ENCODE peak calls at places on chromosomes 3 and 15, in five cellular contexts. E is nephron progenitor cell; H is stimulated activated CD8-positive, alpha-beta memory T cell treated with anti-CD3 and anti-CD28 coated beads, Interleukin-15, amount 100 ng/mL, for 24 hours; L is effector CD4-positive, alpha-beta T cell; N is activated naive CD8-positive, alpha-beta T cell treated with anti-CD3 and anti-CD28 coated beads, Interleukin-2, amount 10 ng/mL, durations not matched to agents 7 days and 5 days. P is an unnamed sample.
A peak's percentile ranks its signal among the peaks of the same experiment; 100 is the strongest.

GRCh38 chr3:123841476-123842238 is 42.5 kb downstream of the MYLK start:
- DNase-seq in L (no peak), E (no peak), N (no peak), H (no peak), P (no peak)

GRCh38 chr15:91152896-91153581 is 53.0 kb downstream of the SV2B start:
- DNase-seq in N (no peak), H (no peak), L (no peak), E (no peak), P (peak; percentile 21)

GRCh38 chr3:56976666-56977560 is 83.6 kb upstream of the SPATA12 start:
- DNase-seq in L (no peak), E (peak; percentile 29), N (no peak), H (no peak), P (peak; percentile 86)

GRCh38 chr3:69082805-69083204 is 1.9 kb upstream of the ARL6IP5 start:
- DNase-seq in H (no peak), L (peak; percentile 59), N (no peak), E (peak; percentile 43), P (peak; percentile 85)

GRCh38 chr3:157127831-157128767 is 31.8 kb downstream of the CCNL1 start:
- DNase-seq in N (peak; percentile 52), E (no peak), H (peak; percentile 7), L (peak; percentile 65), P (peak; percentile 89)

GRCh38 chr3:46845860-46846623 is 17.2 kb downstream of the MYL3 start:
- DNase-seq in E (peak; percentile 85), L (peak; percentile 73), N (peak; percentile 77), H (peak; percentile 38), P (peak; percentile 96)

GRCh38 chr15:66120422-66120821 is 133.1 kb downstream of the MEGF11 start:
- DNase-seq in N (no peak), E (no peak), H (no peak), L (no peak), P (no peak)

GRCh38 chr3:9398715-9399708 is 1.6 kb downstream of the SETD5 start:
- DNase-seq in N (no peak), E (no peak), H (no peak), L (peak; percentile 18), P (peak; percentile 76)

GRCh38 chr15:43134157-43134637 is 811 bp downstream of the TMEM62 start:
- DNase-seq in L (no peak), E (peak; percentile 7), H (no peak), N (no peak), P (peak; percentile 38)

GRCh38 chr3:186953011-186953487 is 22.7 kb downstream of the ST6GAL1 start:
- DNase-seq in H (no peak), L (no peak), E (no peak), N (no peak), P (no peak)

GRCh38 chr3:183120538-183121215 is 21.4 kb upstream of the MCCC1 start:
- DNase-seq in E (no peak), H (no peak), N (no peak), L (no peak), P (no peak)

GRCh38 chr15:70323111-70323851 is 225.6 kb upstream of the TLE3 start:
- DNase-seq in E (peak; percentile 33), L (no peak), H (no peak), N (no peak), P (peak; percentile 82)

GRCh38 chr3:178950676-178951075 is 120.9 kb downstream of the ZMAT3 start:
- DNase-seq in N (no peak), L (no peak), E (no peak), H (no peak), P (no peak)

GRCh38 chr15:40367673-40368611 is 9.9 kb downstream of the DISP2 start:
- DNase-seq in L (peak; percentile 76), E (peak; percentile 88), H (peak; percentile 55), N (peak; percentile 91), P (peak; percentile 96)

GRCh38 chr3:3154879-3155610 is 24.4 kb downstream of the CRBN start:
- DNase-seq in L (no peak), H (no peak), N (no peak), E (no peak), P (no peak)

GRCh38 chr3:24520941-24521305 is 26.3 kb upstream of the THRB start:
- DNase-seq in E (no peak), H (no peak), L (no peak), N (no peak), P (peak; percentile 56)

GRCh38 chr3:75296858-75297257 is 367.3 kb upstream of the FRG2C start:
- DNase-seq in N (no peak), H (no peak), L (no peak), E (no peak), P (no peak)

GRCh38 chr3:124115965-124116364 is 124.0 kb upstream of the ROPN1 start:
- DNase-seq in L (no peak), E (no peak), N (no peak), H (no peak), P (no peak)

GRCh38 chr3:111521881-111522280 is 20.1 kb upstream of the CD96 start:
- DNase-seq in L (no peak), E (no peak), H (no peak), N (no peak), P (no peak)

GRCh38 chr3:139320551-139321309 is 23.1 kb upstream of the MRPS22 start:
- DNase-seq in L (no peak), H (no peak), E (no peak), N (no peak), P (no peak)

GRCh38 chr3:116384717-116385116 is 60.6 kb downstream of the LSAMP start:
- DNase-seq in E (no peak), L (no peak), N (no peak), H (no peak), P (no peak)

GRCh38 chr3:17013050-17013449 is 128.3 kb downstream of the PLCL2 start:
- DNase-seq in N (no peak), H (no peak), E (no peak), L (no peak), P (no peak)